ENCODE peak calls at places on chromosome 14, in eight cellular contexts. B is COR-L47; U is activated CD8-positive, alpha-beta T cell treated with anti-CD3 and anti-CD28 coated beads, Interleukin-2, amount 10 ng/mL, durations not matched to agents 7 days and 5 days; O is stimulated activated naive CD8-positive, alpha-beta T cell treated with anti-CD3 and anti-CD28 coated beads, Interleukin-15, amount 100 ng/mL, for 72 hours; E is left cardiac atrium; J is upper lobe of right lung; W is lung; T is NCI-H1694 treated with DMSO at 0.1 percent for 48 hours. G is an unnamed sample.
A peak's percentile ranks its signal among the peaks of the same experiment; 100 is the strongest.

GRCh38 chr14:104635717-104636116 is 31.1 kb upstream of the TMEM179 start:
- DNase-seq in O (no peak), E (no peak), W (no peak), B (no peak), J (no peak), T (no peak), U (no peak), G (no peak)

GRCh38 chr14:68968051-68968450 is 11.1 kb downstream of the ACTN1 start:
- DNase-seq in E (no peak), O (peak; percentile 50), U (peak; percentile 75), W (no peak), T (no peak), J (no peak), B (no peak), G (no peak)

GRCh38 chr14:76820700-76821099 is 5.5 kb upstream of the LRRC74A start:
- DNase-seq in W (no peak), J (no peak), U (no peak), T (no peak), B (no peak), O (no peak), E (no peak), G (no peak)

GRCh38 chr14:92651106-92651792 is 97.2 kb downstream of the LGMN start:
- DNase-seq in O (peak; percentile 82), W (peak; percentile 51), T (no peak), B (no peak), J (peak; percentile 86), E (peak; percentile 52), U (peak; percentile 92), G (peak; percentile 92)

GRCh38 chr14:93954900-93955891 is 21.2 kb downstream of the ASB2 start:
- DNase-seq in J (peak; percentile 79), T (no peak), U (peak; percentile 75), B (no peak), O (no peak), W (no peak), E (no peak), G (no peak)

GRCh38 chr14:59333668-59334067 is 131.5 kb downstream of the GPR135 start:
- DNase-seq in T (peak; percentile 32), U (no peak), W (peak; percentile 46), O (no peak), B (no peak), E (no peak), J (no peak), G (no peak)

GRCh38 chr14:59464651-59465569 is at the start of gene GPR135:
- DNase-seq in W (peak; percentile 57), E (peak; percentile 79), T (peak; percentile 39), O (peak; percentile 52), J (peak; percentile 83), U (peak; percentile 65), B (peak; percentile 75), G (peak; percentile 24)

GRCh38 chr14:104110491-104111209 is 25.1 kb downstream of the ASPG start:
- DNase-seq in U (no peak), O (no peak), B (no peak), T (no peak), J (peak; percentile 63), W (no peak), E (peak; percentile 18), G (no peak)

GRCh38 chr14:93804654-93805053 is 16.4 kb upstream of the PRIMA1 start:
- DNase-seq in U (no peak), T (no peak), W (no peak), J (no peak), B (no peak), E (no peak), O (no peak), G (no peak)

GRCh38 chr14:59301354-59301753 is 112.9 kb downstream of the DAAM1 start:
- DNase-seq in E (no peak), J (no peak), W (no peak), U (peak; percentile 67), O (no peak), T (no peak), B (no peak), G (peak; percentile 22)

GRCh38 chr14:77710364-77710763 is 2.5 kb downstream of the SLIRP start:
- DNase-seq in T (no peak), E (no peak), U (no peak), W (no peak), B (no peak), O (no peak), J (no peak), G (no peak)

GRCh38 chr14:68842298-68842697 is 49.4 kb upstream of the ZFP36L1 start:
- DNase-seq in W (peak; percentile 25), O (no peak), E (no peak), U (no peak), J (no peak), T (no peak), B (no peak), G (no peak)

GRCh38 chr14:104081493-104081835 is 4.0 kb upstream of the ASPG start:
- DNase-seq in T (no peak), W (no peak), J (no peak), O (no peak), U (no peak), E (no peak), B (no peak), G (no peak)

GRCh38 chr14:68576496-68577244 is 216.2 kb downstream of the ZFP36L1 start:
- DNase-seq in W (no peak), E (no peak), U (no peak), J (no peak), O (no peak), B (no peak), T (no peak), G (no peak)

GRCh38 chr14:73261075-73261474 is 23.8 kb downstream of the PAPLN start:
- DNase-seq in E (no peak), B (no peak), T (no peak), W (no peak), J (no peak), O (no peak), U (no peak), G (no peak)